ENCODE peak calls at places on chromosomes 3 and 15, in four cellular contexts. U is endothelial cell of umbilical vein, Z is IMR-90, Q is K562. G is an unnamed sample.

GRCh38 chr3:114900908-114901307 is 246.2 kb downstream of the ZBTB20 start:
- DNase-seq in U (no peak), Z (no peak), Q (no peak), G (no peak)

GRCh38 chr3:59261009-59261408 is 211.2 kb upstream of the CFAP20DC start:
- DNase-seq in U (no peak), Z (no peak), Q (no peak), G (no peak)

GRCh38 chr3:94301346-94301745 is 238.5 kb downstream of the NSUN3 start:
- DNase-seq in U (no peak), Z (no peak), Q (no peak), G (no peak)

GRCh38 chr3:74390121-74390870 is 224.2 kb downstream of the CNTN3 start:
- DNase-seq in U (no peak), Z (no peak), Q (no peak), G (no peak)

GRCh38 chr15:68733666-68734065 is 87.0 kb downstream of the ANP32A start:
- DNase-seq in U (no peak), Z (no peak), Q (no peak), G (no peak)

GRCh38 chr3:139187154-139187553 is 142.5 kb upstream of the PRR23C start:
- DNase-seq in U (peak; percentile 8), Z (no peak), Q (no peak), G (no peak)

GRCh38 chr15:90487186-90487585 is 42.5 kb upstream of the CRTC3 start:
- DNase-seq in U (no peak), Z (no peak), Q (no peak), G (no peak)

GRCh38 chr3:74639681-74640080 is 25.2 kb upstream of the CNTN3 start:
- DNase-seq in U (no peak), Z (peak; percentile 25), Q (no peak), G (no peak)

GRCh38 chr3:187403768-187404270 is 35.6 kb downstream of the RTP4 start:
- DNase-seq in U (peak; percentile 88), Z (peak; percentile 97), Q (no peak), G (peak; percentile 49)

GRCh38 chr3:45782381-45782780 is 14.0 kb downstream of the SLC6A20 start:
- DNase-seq in U (no peak), Z (no peak), Q (no peak), G (no peak)

GRCh38 chr3:167587651-167588050 is 66.1 kb downstream of the WDR49 start:
- DNase-seq in U (no peak), Z (no peak), Q (no peak), G (no peak)

GRCh38 chr3:115146418-115147328 is at the start of gene ZBTB20:
- DNase-seq in U (peak; percentile 76), Z (peak; percentile 77), Q (peak; percentile 66), G (no peak)

GRCh38 chr3:37603722-37604121 is 258.0 kb upstream of the CTDSPL start:
- DNase-seq in U (no peak), Z (no peak), Q (no peak), G (no peak)

GRCh38 chr15:22893881-22894280 is 55.4 kb downstream of the NIPA2 start:
- DNase-seq in U (no peak), Z (no peak), Q (no peak), G (no peak)

GRCh38 chr3:171829841-171830559 is 13.1 kb upstream of the TMEM212 start:
- DNase-seq in U (peak; percentile 96), Z (peak; percentile 85), Q (peak; percentile 58), G (no peak)

GRCh38 chr3:45711936-45712335 is 22.7 kb downstream of the SACM1L start:
- DNase-seq in U (no peak), Z (peak; percentile 17), Q (no peak), G (no peak)

GRCh38 chr15:52797625-52798501 is 7.7 kb upstream of the ONECUT1 start:
- DNase-seq in U (no peak), Z (no peak), Q (no peak), G (no peak)

GRCh38 chr15:33031324-33031736 is 163.2 kb downstream of the FMN1 start:
- DNase-seq in U (no peak), Z (peak; percentile 75), Q (no peak), G (no peak)

GRCh38 chr15:25268166-25268565 is 170.7 kb downstream of the UBE3A start:
- DNase-seq in U (no peak), Z (no peak), Q (no peak), G (no peak)

GRCh38 chr3:125120370-125121122 is 64.7 kb upstream of the HEG1 start:
- DNase-seq in U (no peak), Z (no peak), Q (no peak), G (no peak)

GRCh38 chr3:52343946-52344600 is 28.0 kb downstream of the DNAH1 start:
- DNase-seq in U (no peak), Z (no peak), Q (no peak), G (no peak)

GRCh38 chr15:68620721-68621528 is 42.1 kb downstream of the CORO2B start:
- DNase-seq in U (no peak), Z (peak; percentile 98), Q (no peak), G (no peak)

GRCh38 chr3:142022381-142022780 is 127.0 kb downstream of the TFDP2 start:
- DNase-seq in U (peak; percentile 6), Z (no peak), Q (peak; percentile 74), G (no peak)

GRCh38 chr15:36737430-36737891 is 158.0 kb downstream of the CDIN1 start:
- DNase-seq in U (peak; percentile 29), Z (peak; percentile 83), Q (no peak), G (no peak)

GRCh38 chr3:134708025-134708597 is 57.3 kb upstream of the KY start:
- DNase-seq in U (peak; percentile 72), Z (peak; percentile 26), Q (no peak), G (no peak)

GRCh38 chr15:68363353-68363752 is 68.6 kb downstream of the ITGA11 start:
- DNase-seq in U (no peak), Z (no peak), Q (no peak), G (no peak)

GRCh38 chr15:55248895-55249294 is 40.7 kb downstream of the RAB27A start:
- DNase-seq in U (no peak), Z (no peak), Q (no peak), G (no peak)

GRCh38 chr3:170352936-170353335 is 4.6 kb upstream of the SKIL start:
- DNase-seq in U (no peak), Z (no peak), Q (no peak), G (no peak)

GRCh38 chr15:91520848-91521247 is 332.7 kb upstream of the SLCO3A1 start:
- DNase-seq in U (no peak), Z (peak; percentile 86), Q (no peak), G (no peak)

DNA sequence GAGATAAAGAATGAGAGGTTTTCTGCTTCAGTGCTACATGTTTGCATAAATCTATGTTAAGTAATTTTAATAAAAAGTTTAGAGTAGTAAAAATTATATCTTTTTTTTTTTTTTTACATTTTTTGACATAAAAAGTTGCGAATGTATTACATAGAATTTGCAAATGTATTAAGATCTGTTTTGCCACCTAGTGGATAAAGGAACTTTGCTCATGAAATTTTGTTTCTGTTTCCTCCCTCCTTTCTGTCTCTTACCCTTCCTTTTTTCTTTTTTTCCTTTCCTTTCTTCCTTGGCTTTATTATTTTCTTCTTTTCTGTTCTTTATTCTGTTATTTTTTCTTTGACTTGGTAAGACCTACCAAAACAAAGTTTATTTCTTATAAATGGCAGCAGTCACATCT is 58.5 kb upstream of the UTS2B start:
- DNase-seq in U (no peak), Z (no peak), Q (no peak), G (no peak)
- H3K27me3 ChIP-seq in U (no peaks in the 10 kb centered on the region), Z (no peaks in the 10 kb centered on the region), Q (no peaks in the 10 kb centered on the region), G (no peaks in the 10 kb centered on the region)

GRCh38 chr3:192887047-192887446 is 30.6 kb downstream of the MB21D2 start:
- DNase-seq in U (peak; percentile 58), Z (peak; percentile 52), Q (no peak), G (no peak)
- H3K4me1 ChIP-seq in U (peaks cover 73% of the 10 kb centered on the region), Z (peaks cover 25% of the 10 kb centered on the region), Q (no peaks in the 10 kb centered on the region), G (peaks cover 67% of the 10 kb centered on the region)

GRCh38 chr15:28153492-28154119 is 54.5 kb upstream of the OCA2 start:
- DNase-seq in U (no peak), Z (no peak), Q (no peak), G (no peak)

GRCh38 chr15:28147827-28148226 is 48.7 kb upstream of the OCA2 start:
- DNase-seq in U (no peak), Z (no peak), Q (no peak), G (no peak)
- H3K9me1 ChIP-seq in U (no peaks in the 10 kb centered on the region), Z (no peaks in the 10 kb centered on the region), Q (no peaks in the 10 kb centered on the region), G (no peaks in the 10 kb centered on the region)

GRCh38 chr3:151300554-151300953 is 16.1 kb downstream of the GPR87 start:
- DNase-seq in U (no peak), Z (no peak), Q (no peak), G (no peak)
- H3K27me3 ChIP-seq in U (peaks cover 6% of the 10 kb centered on the region), Z (no peaks in the 10 kb centered on the region), Q (peaks cover 3% of the 10 kb centered on the region), G (no peaks in the 10 kb centered on the region)

GRCh38 chr3:16114381-16114916 is 60.0 kb upstream of the GALNT15 start:
- DNase-seq in U (no peak), Z (no peak), Q (no peak), G (no peak)

GRCh38 chr3:16106050-16106449 is 68.4 kb upstream of the GALNT15 start:
- DNase-seq in U (no peak), Z (no peak), Q (no peak), G (no peak)

GRCh38 chr3:16113704-16114103 is 60.8 kb upstream of the GALNT15 start:
- DNase-seq in U (no peak), Z (peak; percentile 91), Q (no peak), G (no peak)

GRCh38 chr3:16112910-16113504 is 61.5 kb upstream of the GALNT15 start:
- DNase-seq in U (no peak), Z (peak; percentile 90), Q (no peak), G (no peak)

GRCh38 chr3:16109929-16110328 is 64.6 kb upstream of the GALNT15 start:
- DNase-seq in U (peak; percentile 50), Z (no peak), Q (no peak), G (no peak)
- H3K4me1 ChIP-seq in U (peaks cover 12% of the 10 kb centered on the region), Z (peaks cover 15% of the 10 kb centered on the region), Q (no peaks in the 10 kb centered on the region), G (no peaks in the 10 kb centered on the region)

GRCh38 chr15:63196846-63197245 is 7.4 kb downstream of the RAB8B start:
- DNase-seq in U (no peak), Z (no peak), Q (no peak), G (no peak)
- H3K9me1 ChIP-seq in U (no peaks in the 10 kb centered on the region), Z (peaks cover 11% of the 10 kb centered on the region), Q (no peaks in the 10 kb centered on the region), G (no peaks in the 10 kb centered on the region)

GRCh38 chr3:32685604-32686185 is 707 bp downstream of the CNOT10 start:
- DNase-seq in U (no peak), Z (peak; percentile 13), Q (no peak), G (no peak)
- H3K27me3 ChIP-seq in U (no peaks in the 10 kb centered on the region), Z (no peaks in the 10 kb centered on the region), Q (no peaks in the 10 kb centered on the region), G (no peaks in the 10 kb centered on the region)

DNA sequence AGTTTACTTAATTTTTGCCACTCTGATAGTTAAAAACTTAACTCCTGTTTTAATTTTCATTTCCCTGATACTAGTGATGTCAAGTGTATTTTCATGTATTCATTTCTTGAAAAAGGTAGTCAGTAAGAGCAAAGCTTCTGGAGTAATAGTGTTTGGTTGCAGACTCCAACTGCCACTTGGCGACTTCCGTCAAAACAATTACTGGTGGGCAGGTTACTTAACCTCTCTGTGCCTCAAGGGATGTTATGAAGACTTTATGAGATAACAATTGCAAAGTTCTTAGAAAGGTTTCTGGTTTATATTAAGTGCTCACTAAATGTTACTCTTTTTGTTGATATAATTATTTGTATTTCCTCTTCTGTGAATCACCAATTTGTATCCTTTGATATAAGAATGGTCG is 129.7 kb downstream of the NFKBIZ start:
- DNase-seq in U (no peak), Z (no peak), Q (no peak), G (no peak)
- H3K4me1 ChIP-seq in U (no peaks in the 10 kb centered on the region), Z (no peaks in the 10 kb centered on the region), Q (no peaks in the 10 kb centered on the region), G (peaks cover 3% of the 10 kb centered on the region)

GRCh38 chr15:88609344-88609743 is 11.8 kb upstream of the AEN start:
- DNase-seq in U (no peak), Z (no peak), Q (no peak), G (no peak)
- H3K9me1 ChIP-seq in U (no peaks in the 10 kb centered on the region), Z (peaks cover 8% of the 10 kb centered on the region), Q (no peaks in the 10 kb centered on the region), G (no peaks in the 10 kb centered on the region)